ENCODE peak calls at places on chromosomes 16 and 17, in five cellular contexts. C, I, T, E and R are unnamed samples.

GRCh38 chr16:57838161-57838560 is 35.9 kb upstream of the KIFC3 start:
- DNase-seq in C (no peak), I (no peak), T (no peak), E (no peak), R (no peak)

GRCh38 chr17:78962345-78962983 is 17.3 kb downstream of the LGALS3BP start:
- DNase-seq in C (peak; percentile 96), I (no peak), T (no peak), E (no peak), R (no peak)

GRCh38 chr17:9218911-9219310 is 197.6 kb downstream of the NTN1 start:
- DNase-seq in E (no peak), T (no peak), I (no peak), C (no peak), R (no peak)

GRCh38 chr16:67942200-67942509 is 1.8 kb downstream of the LCAT start:
- DNase-seq in C (peak; percentile 61), I (peak; percentile 78), T (peak; percentile 49), E (peak; percentile 71), R (no peak)

GRCh38 chr16:75653926-75654325 is 6.4 kb downstream of the TERF2IP start:
- DNase-seq in T (no peak), I (no peak), C (no peak), E (no peak), R (no peak)

GRCh38 chr17:63039899-63040602 is 74.0 kb downstream of the TANC2 start:
- DNase-seq in C (no peak), I (no peak), E (peak; percentile 20), T (no peak), R (no peak)

GRCh38 chr17:71975331-71975801 is 145.5 kb upstream of the SOX9 start:
- DNase-seq in T (no peak), E (no peak), I (no peak), C (no peak), R (no peak)

GRCh38 chr16:67000384-67001158 is 12.2 kb downstream of the CES4A start:
- DNase-seq in I (peak; percentile 73), C (no peak), T (no peak), E (peak; percentile 46), R (no peak)

GRCh38 chr17:8861482-8862181 is 5.8 kb downstream of the PIK3R6 start:
- DNase-seq in C (no peak), E (no peak), I (no peak), T (no peak), R (no peak)

GRCh38 chr17:83136931-83137330 is 57.5 kb downstream of the METRNL start:
- DNase-seq in I (no peak), T (no peak), C (no peak), E (no peak), R (no peak)

GRCh38 chr17:57676543-57676942 is 68.6 kb downstream of the CCDC182 start:
- DNase-seq in E (no peak), I (no peak), T (no peak), C (no peak), R (no peak)

GRCh38 chr17:57675427-57675826 is 69.7 kb downstream of the CCDC182 start:
- DNase-seq in T (no peak), I (no peak), E (no peak), C (no peak), R (no peak)

GRCh38 chr17:57674894-57675293 is 70.2 kb downstream of the CCDC182 start:
- DNase-seq in I (no peak), C (no peak), E (no peak), T (no peak), R (no peak)

GRCh38 chr17:57677301-57677700 is 67.8 kb downstream of the CCDC182 start:
- DNase-seq in I (no peak), E (no peak), T (no peak), C (no peak), R (no peak)

DNA sequence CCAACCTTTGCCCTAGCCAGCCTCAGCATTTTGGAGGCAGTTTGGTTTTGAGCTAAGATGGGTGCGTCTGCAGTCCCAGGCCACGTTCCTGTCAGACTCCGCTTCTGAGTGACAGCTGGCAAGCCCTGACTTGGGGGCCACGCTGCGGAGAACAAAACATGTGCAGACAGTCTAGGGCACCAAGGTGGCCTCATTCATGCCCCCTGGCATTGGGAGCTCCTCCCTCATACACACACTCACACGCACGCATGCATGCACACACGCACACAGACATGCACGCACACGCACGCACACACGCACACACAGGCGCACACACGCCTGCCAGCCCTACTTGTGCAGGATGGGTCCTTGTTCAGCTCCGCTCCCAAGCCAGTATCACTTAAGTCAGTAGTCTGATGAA is 69.1 kb downstream of the CCDC182 start:
- DNase-seq in I (no peak), T (no peak), E (no peak), C (no peak), R (no peak)
- TF ChIP-seq ATF2 in I (no peak), T (no peak), E (no peak), C (no peak), R (no peak)

GRCh38 chr17:74386397-74386796 is 19.1 kb downstream of the GPR142 start:
- DNase-seq in E (no peak), T (no peak), C (no peak), I (no peak), R (no peak)

GRCh38 chr17:74383140-74383539 is 15.8 kb downstream of the GPR142 start:
- DNase-seq in C (no peak), E (no peak), T (no peak), I (no peak), R (no peak)

GRCh38 chr17:74380959-74381808 is 13.9 kb downstream of the GPR142 start:
- DNase-seq in E (no peak), I (no peak), C (no peak), T (no peak), R (no peak)

GRCh38 chr17:74387365-74388218 is 20.3 kb downstream of the GPR142 start:
- DNase-seq in I (no peak), C (no peak), E (no peak), T (no peak), R (no peak)

GRCh38 chr17:74385201-74385600 is 17.9 kb downstream of the GPR142 start:
- DNase-seq in I (no peak), E (no peak), T (no peak), C (no peak), R (no peak)
- TF ChIP-seq ATF2 in I (no peak), E (no peak), T (no peak), C (no peak), R (no peak)

DNA sequence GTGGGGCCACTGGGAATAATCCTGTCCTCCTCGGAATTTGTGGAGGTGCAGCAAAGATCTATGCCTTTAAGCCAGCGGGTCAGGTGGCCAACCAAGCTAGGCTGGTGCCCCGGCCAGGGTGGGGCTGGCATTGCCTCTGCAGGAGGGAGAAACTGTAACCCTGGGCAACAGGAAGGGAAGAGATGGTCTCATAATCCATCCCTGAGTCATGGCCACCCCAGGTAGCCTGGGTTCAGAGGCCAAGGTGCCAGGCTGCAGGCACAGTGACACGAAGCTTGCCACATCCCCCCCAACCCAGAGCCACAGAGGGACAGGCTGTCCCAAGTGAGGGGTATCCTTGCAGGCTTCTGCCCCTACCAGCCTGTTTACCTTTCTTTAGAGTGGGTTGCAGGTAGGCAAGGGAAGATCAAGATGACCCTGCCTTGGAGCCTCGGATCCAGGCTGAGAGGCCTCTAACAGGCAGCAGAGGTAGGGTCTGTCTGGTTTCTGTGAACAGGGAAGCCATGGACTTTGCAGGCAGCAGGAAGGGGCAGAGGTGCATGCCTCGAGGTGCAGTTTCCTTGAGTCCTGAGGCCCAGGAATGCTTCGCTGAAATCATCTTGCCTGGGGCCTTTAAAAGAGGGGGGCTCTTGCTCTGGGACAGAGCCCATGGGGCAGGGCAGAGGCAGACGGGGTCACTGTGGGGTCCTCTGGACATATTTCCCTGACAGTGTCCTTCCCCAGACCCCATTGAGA is 4.0 kb downstream of the LASP1 start:
- DNase-seq in I (no peak), E (no peak), T (no peak), C (no peak), R (no peak)
- TF ChIP-seq ATF2 in I (no peak), E (no peak), T (no peak), C (no peak), R (no peak)

GRCh38 chr17:59456428-59456827 is 109.0 kb upstream of the DHX40 start:
- DNase-seq in E (no peak), I (no peak), T (no peak), C (no peak), R (no peak)
- TF ChIP-seq ATF2 in E (no peak), I (no peak), T (no peak), C (no peak), R (no peak)

GRCh38 chr17:41617698-41618097 is 5.1 kb upstream of the KRT16 start:
- DNase-seq in T (no peak), C (no peak), I (no peak), E (no peak), R (no peak)

GRCh38 chr17:41620583-41621434 is 3.6 kb downstream of the KRT17 start:
- DNase-seq in C (no peak), T (no peak), E (no peak), I (no peak), R (no peak)

GRCh38 chr17:41617136-41617535 is 4.6 kb upstream of the KRT16 start:
- DNase-seq in T (no peak), C (no peak), E (no peak), I (no peak), R (no peak)

GRCh38 chr17:41618341-41619161 is 5.8 kb downstream of the KRT17 start:
- DNase-seq in C (no peak), E (no peak), I (no peak), T (no peak), R (no peak)

DNA sequence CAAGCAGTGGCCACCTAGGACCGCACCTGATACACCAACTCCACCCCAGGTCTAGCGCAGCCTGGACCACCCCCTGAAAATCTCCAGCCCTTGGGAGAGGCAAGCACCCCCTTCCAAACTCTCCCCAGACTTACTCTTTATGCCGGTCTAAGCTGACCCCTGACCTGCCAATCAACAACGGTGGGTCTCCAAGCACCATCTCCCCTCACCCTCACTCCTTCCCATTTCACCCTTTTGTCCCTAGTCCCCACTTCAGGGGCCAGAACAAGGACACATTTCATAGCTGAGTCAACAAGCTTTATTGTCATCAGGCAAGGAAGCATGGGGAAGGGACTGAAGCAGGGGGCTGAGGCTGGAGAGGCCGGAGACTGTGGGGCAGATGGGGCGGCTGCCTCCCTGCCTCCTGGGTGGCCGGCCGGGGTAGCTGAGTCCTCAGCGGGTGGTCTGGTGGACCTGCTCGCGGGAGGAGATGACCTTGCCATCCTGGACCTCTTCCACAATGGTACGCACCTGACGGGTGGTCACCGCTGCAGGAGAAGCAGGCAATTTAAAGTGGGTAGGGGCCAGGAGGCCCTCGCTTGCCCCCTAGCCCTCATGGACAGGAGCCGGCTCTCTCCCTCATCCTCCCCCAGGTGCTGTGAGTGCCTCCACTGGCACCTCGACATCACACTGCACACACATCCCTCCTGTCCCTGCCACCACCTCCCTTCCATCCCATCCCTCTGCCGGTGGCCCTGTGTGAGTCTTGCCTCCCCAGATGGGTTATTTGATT is 5.0 kb downstream of the KRT17 start:
- DNase-seq in C (no peak), I (no peak), T (no peak), E (no peak), R (no peak)
- TF ChIP-seq ATF2 in C (no peak), I (no peak), T (no peak), E (no peak), R (no peak)

GRCh38 chr16:86739808-86740207 is 161.5 kb downstream of the FOXL1 start:
- DNase-seq in E (no peak), C (no peak), I (no peak), T (no peak), R (no peak)

GRCh38 chr16:86739178-86739577 is 160.8 kb downstream of the FOXL1 start:
- DNase-seq in C (no peak), E (no peak), T (no peak), I (no peak), R (no peak)

GRCh38 chr16:86737083-86737482 is 158.7 kb downstream of the FOXL1 start:
- DNase-seq in T (no peak), I (no peak), C (no peak), E (no peak), R (no peak)

GRCh38 chr16:86740298-86740697 is 161.9 kb downstream of the FOXL1 start:
- DNase-seq in T (no peak), I (no peak), C (no peak), E (no peak), R (no peak)

GRCh38 chr16:86740817-86741799 is 162.8 kb downstream of the FOXL1 start:
- DNase-seq in C (peak; percentile 29), T (no peak), E (no peak), I (no peak), R (no peak)
- TF ChIP-seq ATF2 in C (no peak), T (no peak), E (no peak), I (no peak), R (no peak)